ENCODE peak calls at places on chromosomes 7 and 10, in six cellular contexts. E, L, A, P, X and T are unnamed samples.

GRCh38 chr7:41847171-41847570 is 144.3 kb upstream of the INHBA start:
- DNase-seq in E (no peak), L (no peak), A (no peak), P (no peak), X (no peak), T (no peak)

GRCh38 chr7:43761919-43762318 is 3.4 kb downstream of the BLVRA start:
- DNase-seq in E (no peak), L (no peak), A (no peak), P (no peak), X (no peak), T (no peak)

GRCh38 chr7:65438593-65438992 is 64.9 kb downstream of the ZNF92 start:
- DNase-seq in E (no peak), L (no peak), A (no peak), P (no peak), X (no peak), T (peak)

GRCh38 chr7:26495569-26495968 is 203.9 kb downstream of the SNX10 start:
- DNase-seq in E (no peak), L (no peak), A (no peak), P (no peak), X (no peak), T (no peak)

GRCh38 chr7:143492043-143492471 is 14.4 kb downstream of the TAS2R41 start:
- DNase-seq in E (no peak), L (no peak), A (no peak), P (no peak), X (peak), T (no peak)

GRCh38 chr7:73828107-73828803 is 2.5 kb upstream of the CLDN4 start:
- DNase-seq in E (peak), L (no peak), A (peak), P (no peak), X (peak), T (peak)

GRCh38 chr7:44064791-44065430 is 456 bp downstream of the PGAM2 start:
- DNase-seq in E (no peak), L (no peak), A (peak), P (no peak), X (no peak), T (no peak)

GRCh38 chr7:101547022-101547915 is 81.8 kb downstream of the MYL10 start:
- DNase-seq in E (no peak), L (no peak), A (no peak), P (no peak), X (no peak), T (no peak)

GRCh38 chr10:110584006-110584405 is 16.5 kb downstream of the SMC3 start:
- DNase-seq in E (no peak), L (no peak), A (no peak), P (no peak), X (no peak), T (no peak)

GRCh38 chr10:47047577-47048532 is 136.6 kb downstream of the PTPN20 start:
- DNase-seq in E (peak), L (peak), A (peak), P (peak), X (peak), T (peak)

GRCh38 chr10:8034666-8035640 is 19.5 kb upstream of the GATA3 start:
- DNase-seq in E (no peak), L (no peak), A (no peak), P (no peak), X (no peak), T (no peak)

GRCh38 chr7:138975343-138976104 is 5.7 kb downstream of the KIAA1549 start:
- DNase-seq in E (no peak), L (no peak), A (no peak), P (no peak), X (no peak), T (no peak)

GRCh38 chr10:114283535-114283934 is 44.5 kb downstream of the VWA2 start:
- DNase-seq in E (no peak), L (no peak), A (no peak), P (no peak), X (no peak), T (no peak)

GRCh38 chr10:132109341-132110072 is 43.8 kb downstream of the JAKMIP3 start:
- DNase-seq in E (peak), L (no peak), A (peak), P (peak), X (no peak), T (peak)

GRCh38 chr7:101273126-101273525 is 28.2 kb upstream of the FIS1 start:
- DNase-seq in E (no peak), L (no peak), A (no peak), P (no peak), X (no peak), T (no peak)

GRCh38 chr7:21542891-21543527 is at the start of gene DNAH11:
- DNase-seq in E (peak), L (no peak), A (peak), P (peak), X (peak), T (no peak)

GRCh38 chr7:46396501-46396900 is 475.4 kb upstream of the IGFBP3 start:
- DNase-seq in E (no peak), L (no peak), A (no peak), P (no peak), X (no peak), T (peak)

GRCh38 chr7:44142028-44142427 is 896 bp upstream of the MYL7 start:
- DNase-seq in E (no peak), L (no peak), A (no peak), P (no peak), X (no peak), T (no peak)

GRCh38 chr10:69801434-69802315 is at the start of gene COL13A1:
- DNase-seq in E (no peak), L (no peak), A (peak), P (peak), X (peak), T (peak)
- TF ChIP-seq POLR2A in E (no peak), L (no peak), A (no peak), P (no peak), X (no peak), T (no peak)

DNA sequence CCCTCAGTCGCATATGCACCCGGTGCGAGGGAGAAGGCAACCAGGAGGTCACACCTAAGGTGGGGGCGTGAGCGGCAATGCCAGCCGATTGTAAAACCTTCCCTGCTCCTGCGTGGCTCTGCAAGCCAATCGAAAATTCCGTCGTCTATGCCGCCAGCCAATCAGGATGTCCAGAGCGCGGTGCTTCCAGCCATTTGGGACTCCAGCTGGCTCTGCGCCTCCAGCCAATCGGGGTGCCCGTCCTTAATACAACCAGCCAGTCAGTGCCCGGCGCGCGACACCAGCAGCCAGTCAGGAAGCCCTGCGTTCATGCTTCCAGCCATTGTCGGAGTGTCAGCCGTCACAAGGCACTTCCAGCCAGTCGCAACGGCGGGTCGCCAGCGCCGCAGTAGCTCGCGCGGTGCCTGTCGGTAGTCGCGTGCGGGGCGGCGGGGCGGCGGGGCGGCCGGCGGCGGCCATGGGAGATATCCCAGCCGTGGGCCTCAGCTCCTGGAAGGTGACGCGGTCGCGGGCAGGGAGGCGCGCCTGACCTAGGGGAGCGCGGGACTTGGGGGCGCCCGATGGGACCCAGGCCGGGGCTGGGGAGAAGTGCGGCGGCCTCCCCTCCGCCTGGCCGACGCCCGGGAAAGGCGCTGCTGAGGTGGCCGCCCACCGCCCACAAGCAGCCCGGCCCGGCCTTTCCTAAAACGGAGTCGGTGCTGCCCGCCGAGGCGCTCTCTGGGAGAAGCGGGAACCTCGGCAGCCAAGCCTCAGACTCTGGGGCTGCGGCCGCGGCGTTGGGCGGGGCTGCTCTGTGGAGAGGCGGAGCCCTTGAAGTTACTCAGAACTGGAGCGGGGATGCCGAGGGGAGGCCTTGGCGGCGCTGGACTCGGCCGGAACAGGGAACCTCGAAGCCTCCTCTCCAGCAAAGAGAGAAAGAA is at the start of gene AKR1E2:
- DNase-seq in E (peak), L (peak), A (peak), P (peak), X (peak), T (peak)
- TF ChIP-seq POLR2A in E (no peak), L (no peak), A (peak), P (no peak), X (peak), T (no peak)

GRCh38 chr7:106774768-106775551 is 90.1 kb upstream of the PIK3CG start:
- DNase-seq in E (no peak), L (no peak), A (no peak), P (no peak), X (peak), T (no peak)
- TF ChIP-seq POLR2A in E (no peak), L (no peak), A (no peak), P (no peak), X (no peak), T (no peak)

DNA sequence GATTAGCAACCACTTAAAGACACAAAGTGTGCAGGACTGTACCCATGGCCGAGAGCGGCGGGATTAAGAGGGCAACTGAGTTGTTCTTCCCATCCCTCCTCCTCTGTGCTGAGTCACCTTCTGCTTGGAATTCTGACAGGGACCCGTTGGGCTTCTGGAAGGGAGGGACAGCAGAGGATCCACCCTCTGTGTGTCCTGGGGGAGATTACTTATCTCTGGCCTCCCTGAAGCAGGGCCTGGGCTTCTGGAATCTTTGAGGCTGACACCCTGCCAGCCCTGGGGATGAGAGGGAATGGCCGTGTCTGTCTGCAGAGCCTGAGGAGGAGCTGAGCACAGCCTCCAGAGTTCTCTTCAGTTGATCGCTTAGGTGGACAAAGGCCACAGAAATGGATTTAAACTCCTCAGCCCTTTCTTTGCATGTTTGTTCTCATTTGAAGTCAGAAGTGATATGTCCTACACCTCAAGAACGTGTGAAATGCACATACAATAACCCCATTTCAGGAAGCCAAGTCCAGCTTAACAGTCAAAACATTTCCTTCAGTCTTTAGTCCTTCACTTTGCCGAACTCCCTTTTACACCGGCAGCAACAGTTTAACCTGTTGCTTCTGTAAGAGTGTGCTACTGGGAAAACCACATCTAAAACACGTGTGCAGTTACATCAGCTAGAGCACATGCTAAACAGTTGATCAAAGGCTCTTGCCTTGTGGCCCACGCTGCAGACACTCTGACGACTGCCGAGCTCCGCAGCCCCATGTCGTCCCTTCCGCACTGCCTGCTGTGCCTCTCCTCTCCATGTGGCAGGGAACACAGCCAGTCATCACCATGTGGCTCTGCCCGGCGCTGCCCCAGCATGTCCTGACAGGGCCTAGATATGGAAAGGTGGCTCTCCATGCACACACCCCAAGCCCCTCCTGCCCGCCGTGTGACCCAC is 55.7 kb downstream of the IKZF1 start:
- DNase-seq in E (no peak), L (no peak), A (no peak), P (no peak), X (no peak), T (no peak)
- TF ChIP-seq POLR2A in E (no peak), L (no peak), A (no peak), P (no peak), X (no peak), T (no peak)

GRCh38 chr10:3782456-3783312 is 2.3 kb downstream of the KLF6 start:
- DNase-seq in E (peak), L (peak), A (peak), P (peak), X (peak), T (peak)
- TF ChIP-seq POLR2A in E (peak), L (no peak), A (peak), P (no peak), X (no peak), T (peak)